ENCODE peak calls at places on chromosomes 12 and 14, in five cellular contexts. U is H7, V is body of pancreas, E is pancreas, N is hypothalamus. P is an unnamed sample.

GRCh38 chr14:21136024-21136423 is 19.8 kb downstream of the OR5AU1 start:
- DNase-seq in V (no peak), E (no peak), U (peak; percentile 68), N (no peak), P (no peak)

GRCh38 chr14:44898547-44898946 is 63.2 kb downstream of the KLHL28 start:
- DNase-seq in U (no peak), V (no peak), E (no peak), N (no peak), P (no peak)

GRCh38 chr12:99418379-99418778 is 229.2 kb upstream of the GARIN6 start:
- DNase-seq in N (no peak), U (no peak), V (no peak), E (no peak), P (no peak)

GRCh38 chr12:47982311-47982710 is 18.9 kb downstream of the TMEM106C start:
- DNase-seq in E (no peak), N (no peak), U (no peak), V (no peak), P (no peak)

GRCh38 chr12:94872671-94873367 is 130.7 kb downstream of the NDUFA12 start:
- DNase-seq in N (no peak), E (peak; percentile 62), V (peak; percentile 5), U (peak; percentile 80), P (no peak)

GRCh38 chr14:77325746-77326094 is 4.9 kb downstream of the GSTZ1 start:
- DNase-seq in N (no peak), E (peak; percentile 25), V (no peak), U (peak; percentile 67), P (no peak)

GRCh38 chr14:91744068-91744480 is 12.2 kb upstream of the CATSPERB start:
- DNase-seq in E (no peak), U (no peak), V (peak; percentile 63), N (no peak), P (no peak)

GRCh38 chr14:68574906-68575305 is 218.0 kb downstream of the ZFP36L1 start:
- DNase-seq in U (no peak), V (no peak), N (no peak), E (no peak), P (no peak)

GRCh38 chr14:81406863-81407262 is 6.7 kb upstream of the STON2 start:
- DNase-seq in U (no peak), N (no peak), E (no peak), V (peak; percentile 14), P (no peak)

P was measured in NCI-H187.